ENCODE peak calls at places on chromosomes 11 and 22, in five cellular contexts. One of them, this sample, is unnamed.

GRCh38 chr11:9905562-9905961 is 241.7 kb downstream of the SWAP70 start:
- DNase-seq in ovary: no peak
- DNase-seq in AG09319: no peak
- DNase-seq in activated gamma-delta T cell treated with Interleukin-2 at 50 U/mL for 16 hours: no peak
- DNase-seq in activated CD4-positive, alpha-beta T cell treated with anti-CD3 and anti-CD28 coated beads, Interleukin-2, amount 50 U/mL, for 48 hours: no peak
- DNase-seq in this sample: no peak

GRCh38 chr11:81007046-81007445 is 1566.2 kb upstream of the TENM4 start:
- DNase-seq in AG09319: no peak
- DNase-seq in activated CD4-positive, alpha-beta T cell treated with anti-CD3 and anti-CD28 coated beads, Interleukin-2, amount 50 U/mL, for 48 hours: no peak
- DNase-seq in ovary: no peak
- DNase-seq in activated gamma-delta T cell treated with Interleukin-2 at 50 U/mL for 16 hours: no peak
- DNase-seq in this sample: no peak

GRCh38 chr22:29820941-29821789 is 16.9 kb downstream of the ASCC2 start:
- DNase-seq in activated CD4-positive, alpha-beta T cell treated with anti-CD3 and anti-CD28 coated beads, Interleukin-2, amount 50 U/mL, for 48 hours: peak; percentile 50
- DNase-seq in activated gamma-delta T cell treated with Interleukin-2 at 50 U/mL for 16 hours: no peak
- DNase-seq in ovary: no peak
- DNase-seq in AG09319: peak; percentile 47
- DNase-seq in this sample: no peak

GRCh38 chr11:20055312-20055711 is 105.0 kb downstream of the DBX1 start:
- DNase-seq in ovary: no peak
- DNase-seq in activated CD4-positive, alpha-beta T cell treated with anti-CD3 and anti-CD28 coated beads, Interleukin-2, amount 50 U/mL, for 48 hours: no peak
- DNase-seq in AG09319: no peak
- DNase-seq in activated gamma-delta T cell treated with Interleukin-2 at 50 U/mL for 16 hours: no peak
- DNase-seq in this sample: no peak

GRCh38 chr11:35539781-35540281 is 14.4 kb upstream of the PAMR1 start:
- DNase-seq in activated gamma-delta T cell treated with Interleukin-2 at 50 U/mL for 16 hours: no peak
- DNase-seq in activated CD4-positive, alpha-beta T cell treated with anti-CD3 and anti-CD28 coated beads, Interleukin-2, amount 50 U/mL, for 48 hours: no peak
- DNase-seq in AG09319: peak; percentile 77
- DNase-seq in ovary: peak; percentile 39
- DNase-seq in this sample: no peak

GRCh38 chr22:30869996-30870395 is 98.6 kb downstream of the MORC2 start:
- DNase-seq in AG09319: no peak
- DNase-seq in ovary: peak; percentile 17
- DNase-seq in activated CD4-positive, alpha-beta T cell treated with anti-CD3 and anti-CD28 coated beads, Interleukin-2, amount 50 U/mL, for 48 hours: no peak
- DNase-seq in activated gamma-delta T cell treated with Interleukin-2 at 50 U/mL for 16 hours: no peak
- DNase-seq in this sample: no peak

GRCh38 chr22:37254867-37255233 is 10.8 kb upstream of the RAC2 start:
- DNase-seq in AG09319: no peak
- DNase-seq in activated gamma-delta T cell treated with Interleukin-2 at 50 U/mL for 16 hours: no peak
- DNase-seq in activated CD4-positive, alpha-beta T cell treated with anti-CD3 and anti-CD28 coated beads, Interleukin-2, amount 50 U/mL, for 48 hours: no peak
- DNase-seq in ovary: no peak
- DNase-seq in this sample: no peak

GRCh38 chr22:45731041-45731797 is 59.6 kb downstream of the ATXN10 start:
- DNase-seq in activated CD4-positive, alpha-beta T cell treated with anti-CD3 and anti-CD28 coated beads, Interleukin-2, amount 50 U/mL, for 48 hours: no peak
- DNase-seq in activated gamma-delta T cell treated with Interleukin-2 at 50 U/mL for 16 hours: no peak
- DNase-seq in AG09319: no peak
- DNase-seq in ovary: no peak
- DNase-seq in this sample: no peak

GRCh38 chr11:129854229-129854805 is 38.7 kb downstream of the TMEM45B start:
- DNase-seq in activated gamma-delta T cell treated with Interleukin-2 at 50 U/mL for 16 hours: no peak
- DNase-seq in activated CD4-positive, alpha-beta T cell treated with anti-CD3 and anti-CD28 coated beads, Interleukin-2, amount 50 U/mL, for 48 hours: no peak
- DNase-seq in ovary: no peak
- DNase-seq in AG09319: no peak
- DNase-seq in this sample: no peak

GRCh38 chr11:112694813-112695212 is 266.4 kb upstream of the NCAM1 start:
- DNase-seq in activated gamma-delta T cell treated with Interleukin-2 at 50 U/mL for 16 hours: no peak
- DNase-seq in AG09319: no peak
- DNase-seq in ovary: no peak
- DNase-seq in activated CD4-positive, alpha-beta T cell treated with anti-CD3 and anti-CD28 coated beads, Interleukin-2, amount 50 U/mL, for 48 hours: no peak
- DNase-seq in this sample: no peak

GRCh38 chr11:63020671-63021255 is 5.1 kb upstream of the SLC22A8 start:
- DNase-seq in activated CD4-positive, alpha-beta T cell treated with anti-CD3 and anti-CD28 coated beads, Interleukin-2, amount 50 U/mL, for 48 hours: peak; percentile 44
- DNase-seq in ovary: no peak
- DNase-seq in activated gamma-delta T cell treated with Interleukin-2 at 50 U/mL for 16 hours: no peak
- DNase-seq in AG09319: no peak
- DNase-seq in this sample: no peak

GRCh38 chr11:78878631-78879030 is 304.0 kb upstream of the NARS2 start:
- DNase-seq in ovary: no peak
- DNase-seq in AG09319: no peak
- DNase-seq in activated gamma-delta T cell treated with Interleukin-2 at 50 U/mL for 16 hours: no peak
- DNase-seq in activated CD4-positive, alpha-beta T cell treated with anti-CD3 and anti-CD28 coated beads, Interleukin-2, amount 50 U/mL, for 48 hours: no peak
- DNase-seq in this sample: no peak

GRCh38 chr11:120096756-120097191 is 41.1 kb downstream of the TRIM29 start:
- DNase-seq in AG09319: no peak
- DNase-seq in activated gamma-delta T cell treated with Interleukin-2 at 50 U/mL for 16 hours: no peak
- DNase-seq in ovary: no peak
- DNase-seq in activated CD4-positive, alpha-beta T cell treated with anti-CD3 and anti-CD28 coated beads, Interleukin-2, amount 50 U/mL, for 48 hours: no peak
- DNase-seq in this sample: no peak

GRCh38 chr22:36739185-36739584 is 35.6 kb upstream of the CACNG2 start:
- DNase-seq in activated gamma-delta T cell treated with Interleukin-2 at 50 U/mL for 16 hours: no peak
- DNase-seq in activated CD4-positive, alpha-beta T cell treated with anti-CD3 and anti-CD28 coated beads, Interleukin-2, amount 50 U/mL, for 48 hours: no peak
- DNase-seq in ovary: no peak
- DNase-seq in AG09319: no peak
- DNase-seq in this sample: no peak

GRCh38 chr11:128343870-128344269 is 243.5 kb downstream of the ETS1 start:
- DNase-seq in activated CD4-positive, alpha-beta T cell treated with anti-CD3 and anti-CD28 coated beads, Interleukin-2, amount 50 U/mL, for 48 hours: no peak
- DNase-seq in AG09319: no peak
- DNase-seq in activated gamma-delta T cell treated with Interleukin-2 at 50 U/mL for 16 hours: no peak
- DNase-seq in ovary: no peak
- DNase-seq in this sample: no peak

GRCh38 chr11:117924631-117925170 is 4.5 kb downstream of the TMPRSS13 start:
- DNase-seq in activated gamma-delta T cell treated with Interleukin-2 at 50 U/mL for 16 hours: no peak
- DNase-seq in AG09319: no peak
- DNase-seq in activated CD4-positive, alpha-beta T cell treated with anti-CD3 and anti-CD28 coated beads, Interleukin-2, amount 50 U/mL, for 48 hours: no peak
- DNase-seq in ovary: no peak
- DNase-seq in this sample: no peak

GRCh38 chr11:117427356-117427874 is 99.8 kb downstream of the CEP164 start:
- DNase-seq in activated gamma-delta T cell treated with Interleukin-2 at 50 U/mL for 16 hours: no peak
- DNase-seq in activated CD4-positive, alpha-beta T cell treated with anti-CD3 and anti-CD28 coated beads, Interleukin-2, amount 50 U/mL, for 48 hours: no peak
- DNase-seq in ovary: no peak
- DNase-seq in AG09319: no peak
- DNase-seq in this sample: no peak

GRCh38 chr11:36268337-36268931 is 20.8 kb downstream of the COMMD9 start:
- DNase-seq in activated gamma-delta T cell treated with Interleukin-2 at 50 U/mL for 16 hours: no peak
- DNase-seq in ovary: no peak
- DNase-seq in activated CD4-positive, alpha-beta T cell treated with anti-CD3 and anti-CD28 coated beads, Interleukin-2, amount 50 U/mL, for 48 hours: no peak
- DNase-seq in AG09319: no peak
- DNase-seq in this sample: no peak

GRCh38 chr11:112421854-112422253 is 161.2 kb upstream of the PLET1 start:
- DNase-seq in activated CD4-positive, alpha-beta T cell treated with anti-CD3 and anti-CD28 coated beads, Interleukin-2, amount 50 U/mL, for 48 hours: no peak
- DNase-seq in AG09319: no peak
- DNase-seq in activated gamma-delta T cell treated with Interleukin-2 at 50 U/mL for 16 hours: no peak
- DNase-seq in ovary: no peak
- DNase-seq in this sample: no peak

GRCh38 chr11:70570693-70571395 is 172.5 kb downstream of the CTTN start:
- DNase-seq in activated CD4-positive, alpha-beta T cell treated with anti-CD3 and anti-CD28 coated beads, Interleukin-2, amount 50 U/mL, for 48 hours: no peak
- DNase-seq in activated gamma-delta T cell treated with Interleukin-2 at 50 U/mL for 16 hours: no peak
- DNase-seq in AG09319: no peak
- DNase-seq in ovary: no peak
- DNase-seq in this sample: no peak

GRCh38 chr22:44337658-44338004 is 24.9 kb upstream of the SHISAL1 start:
- DNase-seq in activated CD4-positive, alpha-beta T cell treated with anti-CD3 and anti-CD28 coated beads, Interleukin-2, amount 50 U/mL, for 48 hours: no peak
- DNase-seq in AG09319: no peak
- DNase-seq in ovary: peak; percentile 86
- DNase-seq in activated gamma-delta T cell treated with Interleukin-2 at 50 U/mL for 16 hours: no peak
- DNase-seq in this sample: no peak

GRCh38 chr11:128726464-128727139 is 32.7 kb downstream of the FLI1 start:
- DNase-seq in activated CD4-positive, alpha-beta T cell treated with anti-CD3 and anti-CD28 coated beads, Interleukin-2, amount 50 U/mL, for 48 hours: no peak
- DNase-seq in AG09319: no peak
- DNase-seq in ovary: no peak
- DNase-seq in activated gamma-delta T cell treated with Interleukin-2 at 50 U/mL for 16 hours: peak; percentile 58
- DNase-seq in this sample: no peak

GRCh38 chr22:39735776-39736175 is 157.8 kb downstream of the ENTHD1 start:
- DNase-seq in activated CD4-positive, alpha-beta T cell treated with anti-CD3 and anti-CD28 coated beads, Interleukin-2, amount 50 U/mL, for 48 hours: no peak
- DNase-seq in AG09319: no peak
- DNase-seq in activated gamma-delta T cell treated with Interleukin-2 at 50 U/mL for 16 hours: no peak
- DNase-seq in ovary: no peak
- DNase-seq in this sample: no peak

GRCh38 chr22:39967103-39967829 is 7.1 kb downstream of the TMA7B start:
- DNase-seq in ovary: no peak
- DNase-seq in activated gamma-delta T cell treated with Interleukin-2 at 50 U/mL for 16 hours: no peak
- DNase-seq in activated CD4-positive, alpha-beta T cell treated with anti-CD3 and anti-CD28 coated beads, Interleukin-2, amount 50 U/mL, for 48 hours: no peak
- DNase-seq in AG09319: no peak
- DNase-seq in this sample: no peak

GRCh38 chr11:68142028-68142412 is 20.8 kb upstream of the CHKA start:
- DNase-seq in AG09319: no peak
- DNase-seq in activated gamma-delta T cell treated with Interleukin-2 at 50 U/mL for 16 hours: no peak
- DNase-seq in activated CD4-positive, alpha-beta T cell treated with anti-CD3 and anti-CD28 coated beads, Interleukin-2, amount 50 U/mL, for 48 hours: peak; percentile 64
- DNase-seq in ovary: no peak
- DNase-seq in this sample: peak; percentile 7

GRCh38 chr11:29956076-29956556 is 60.7 kb downstream of the KCNA4 start:
- DNase-seq in activated gamma-delta T cell treated with Interleukin-2 at 50 U/mL for 16 hours: no peak
- DNase-seq in activated CD4-positive, alpha-beta T cell treated with anti-CD3 and anti-CD28 coated beads, Interleukin-2, amount 50 U/mL, for 48 hours: no peak
- DNase-seq in AG09319: no peak
- DNase-seq in ovary: no peak
- DNase-seq in this sample: no peak

GRCh38 chr22:46360891-46361290 is 25.4 kb downstream of the TRMU start:
- DNase-seq in activated gamma-delta T cell treated with Interleukin-2 at 50 U/mL for 16 hours: no peak
- DNase-seq in activated CD4-positive, alpha-beta T cell treated with anti-CD3 and anti-CD28 coated beads, Interleukin-2, amount 50 U/mL, for 48 hours: no peak
- DNase-seq in AG09319: no peak
- DNase-seq in ovary: no peak
- DNase-seq in this sample: no peak

GRCh38 chr11:65107078-65107477 is 4.6 kb upstream of the TM7SF2 start:
- DNase-seq in activated CD4-positive, alpha-beta T cell treated with anti-CD3 and anti-CD28 coated beads, Interleukin-2, amount 50 U/mL, for 48 hours: no peak
- DNase-seq in activated gamma-delta T cell treated with Interleukin-2 at 50 U/mL for 16 hours: no peak
- DNase-seq in AG09319: no peak
- DNase-seq in ovary: no peak
- DNase-seq in this sample: no peak

GRCh38 chr22:26476705-26477340 is 6.8 kb downstream of the HPS4 start:
- DNase-seq in activated CD4-positive, alpha-beta T cell treated with anti-CD3 and anti-CD28 coated beads, Interleukin-2, amount 50 U/mL, for 48 hours: no peak
- DNase-seq in ovary: no peak
- DNase-seq in AG09319: no peak
- DNase-seq in activated gamma-delta T cell treated with Interleukin-2 at 50 U/mL for 16 hours: no peak
- DNase-seq in this sample: no peak

GRCh38 chr22:45092644-45093043 is 71.1 kb upstream of the NUP50 start:
- DNase-seq in ovary: no peak
- DNase-seq in AG09319: no peak
- DNase-seq in activated gamma-delta T cell treated with Interleukin-2 at 50 U/mL for 16 hours: no peak
- DNase-seq in activated CD4-positive, alpha-beta T cell treated with anti-CD3 and anti-CD28 coated beads, Interleukin-2, amount 50 U/mL, for 48 hours: no peak
- DNase-seq in this sample: no peak

GRCh38 chr11:62687508-62688396 is 1.6 kb downstream of the LRRN4CL start:
- DNase-seq in activated gamma-delta T cell treated with Interleukin-2 at 50 U/mL for 16 hours: no peak
- DNase-seq in AG09319: no peak
- DNase-seq in activated CD4-positive, alpha-beta T cell treated with anti-CD3 and anti-CD28 coated beads, Interleukin-2, amount 50 U/mL, for 48 hours: no peak
- DNase-seq in ovary: peak; percentile 61
- DNase-seq in this sample: no peak

GRCh38 chr22:20258584-20259335 is 9.4 kb downstream of the RTN4R start:
- DNase-seq in ovary: no peak
- DNase-seq in AG09319: no peak
- DNase-seq in activated CD4-positive, alpha-beta T cell treated with anti-CD3 and anti-CD28 coated beads, Interleukin-2, amount 50 U/mL, for 48 hours: peak; percentile 43
- DNase-seq in activated gamma-delta T cell treated with Interleukin-2 at 50 U/mL for 16 hours: no peak
- DNase-seq in this sample: no peak

GRCh38 chr11:117419136-117419914 is 91.7 kb downstream of the CEP164 start:
- DNase-seq in AG09319: no peak
- DNase-seq in activated gamma-delta T cell treated with Interleukin-2 at 50 U/mL for 16 hours: no peak
- DNase-seq in ovary: no peak
- DNase-seq in activated CD4-positive, alpha-beta T cell treated with anti-CD3 and anti-CD28 coated beads, Interleukin-2, amount 50 U/mL, for 48 hours: no peak
- DNase-seq in this sample: no peak

GRCh38 chr11:120660024-120660565 is 148.5 kb downstream of the GRIK4 start:
- DNase-seq in activated gamma-delta T cell treated with Interleukin-2 at 50 U/mL for 16 hours: no peak
- DNase-seq in ovary: peak; percentile 41
- DNase-seq in activated CD4-positive, alpha-beta T cell treated with anti-CD3 and anti-CD28 coated beads, Interleukin-2, amount 50 U/mL, for 48 hours: peak; percentile 16
- DNase-seq in AG09319: no peak
- DNase-seq in this sample: no peak